ENCODE peak calls at places on chromosomes 12 and 14, in five cellular contexts. R is stomach, P is cardiac muscle cell, K is fibroblast of lung, E is MM.1S. Q is an unnamed sample.

GRCh38 chr12:52486166-52487105 is 6.6 kb downstream of the KRT6A start:
- DNase-seq in R (no peak), P (no peak), K (no peak), E (no peak), Q (no peak)

GRCh38 chr12:47767197-47767724 is 5.8 kb upstream of the SLC48A1 start:
- DNase-seq in R (peak; percentile 67), P (peak; percentile 57), K (no peak), E (peak; percentile 82), Q (no peak)

GRCh38 chr14:51592836-51593235 is 58.9 kb upstream of the FRMD6 start:
- DNase-seq in R (no peak), P (no peak), K (no peak), E (peak; percentile 16), Q (no peak)

GRCh38 chr12:3534511-3534910 is 43.5 kb downstream of the PRMT8 start:
- DNase-seq in R (no peak), P (no peak), K (no peak), E (no peak), Q (no peak)

GRCh38 chr12:105110851-105111250 is 3.3 kb downstream of the WASHC4 start:
- DNase-seq in R (no peak), P (no peak), K (no peak), E (no peak), Q (no peak)

GRCh38 chr14:32121948-32122347 is 44.8 kb downstream of the ARHGAP5 start:
- DNase-seq in R (no peak), P (no peak), K (peak; percentile 35), E (no peak), Q (no peak)

GRCh38 chr12:78951746-78952532 is 87.4 kb downstream of the SYT1 start:
- DNase-seq in R (no peak), P (no peak), K (peak; percentile 65), E (no peak), Q (no peak)

GRCh38 chr14:78363008-78363407 is 192.8 kb downstream of the NRXN3 start:
- DNase-seq in R (no peak), P (no peak), K (no peak), E (no peak), Q (no peak)

GRCh38 chr12:94561943-94562411 is 88.4 kb downstream of the TMCC3 start:
- DNase-seq in R (peak; percentile 79), P (no peak), K (peak; percentile 21), E (peak; percentile 95), Q (peak; percentile 68)

GRCh38 chr14:70655110-70655826 is 13.6 kb downstream of the TTC9 start:
- DNase-seq in R (peak; percentile 34), P (no peak), K (no peak), E (peak; percentile 19), Q (peak; percentile 81)

GRCh38 chr12:79688376-79689040 is 2.3 kb downstream of the PAWR start:
- DNase-seq in R (no peak), P (no peak), K (no peak), E (peak; percentile 25), Q (peak; percentile 39)

GRCh38 chr14:81313775-81314429 is 86.2 kb downstream of the STON2 start:
- DNase-seq in R (no peak), P (no peak), K (peak; percentile 27), E (no peak), Q (no peak)

GRCh38 chr14:95328876-95329503 is 9.3 kb upstream of the CLMN start:
- DNase-seq in R (no peak), P (no peak), K (no peak), E (no peak), Q (peak; percentile 26)

GRCh38 chr14:95233702-95234241 is 76.4 kb upstream of the DICER1 start:
- DNase-seq in R (no peak), P (no peak), K (no peak), E (no peak), Q (peak; percentile 61)

GRCh38 chr12:65194949-65195348 is 25.6 kb downstream of the LEMD3 start:
- DNase-seq in R (no peak), P (no peak), K (no peak), E (no peak), Q (no peak)

GRCh38 chr14:103817595-103817994 is 29.8 kb downstream of the PPP1R13B start:
- DNase-seq in R (no peak), P (no peak), K (no peak), E (no peak), Q (no peak)

GRCh38 chr12:570949-571794 is 92.1 kb downstream of the NINJ2 start:
- DNase-seq in R (peak; percentile 83), P (no peak), K (peak; percentile 77), E (no peak), Q (no peak)

GRCh38 chr12:6961695-6962284 is 8.7 kb downstream of the PHB2 start:
- DNase-seq in R (peak; percentile 75), P (peak; percentile 83), K (peak; percentile 81), E (peak; percentile 46), Q (peak; percentile 85)

GRCh38 chr14:69054030-69054429 is 74.9 kb upstream of the ACTN1 start:
- DNase-seq in R (no peak), P (no peak), K (no peak), E (no peak), Q (no peak)
- TF ChIP-seq CTCF in R (no peak), P (no peak), K (no peak), E (no peak), Q (no peak)

GRCh38 chr14:76868453-76869170 is 42.4 kb downstream of the LRRC74A start:
- DNase-seq in R (no peak), P (no peak), K (no peak), E (no peak), Q (no peak)
- H3K27me3 ChIP-seq in R (no peaks in the 10 kb centered on the region), P (no peaks in the 10 kb centered on the region), K (peaks cover 6% of the 10 kb centered on the region), E (no peaks in the 10 kb centered on the region), Q (peaks cover 2% of the 10 kb centered on the region)

GRCh38 chr12:111034148-111034910 is 114.0 kb upstream of the MYL2 start:
- DNase-seq in R (no peak), P (peak; percentile 67), K (peak; percentile 1), E (no peak), Q (peak; percentile 37)

GRCh38 chr12:111033281-111034147 is 113.1 kb upstream of the MYL2 start:
- DNase-seq in R (no peak), P (peak; percentile 65), K (no peak), E (no peak), Q (peak; percentile 22)

GRCh38 chr12:111029732-111030131 is 109.4 kb upstream of the MYL2 start:
- DNase-seq in R (no peak), P (no peak), K (no peak), E (no peak), Q (no peak)

GRCh38 chr12:111030800-111031199 is 110.4 kb upstream of the MYL2 start:
- DNase-seq in R (no peak), P (no peak), K (no peak), E (no peak), Q (no peak)

GRCh38 chr12:111031956-111032919 is 111.9 kb upstream of the MYL2 start:
- DNase-seq in R (no peak), P (no peak), K (no peak), E (no peak), Q (no peak)
- H3K36me3 ChIP-seq in R (no peaks in the 10 kb centered on the region), P (no peaks in the 10 kb centered on the region), K (no peaks in the 10 kb centered on the region), E (no peaks in the 10 kb centered on the region), Q (no peaks in the 10 kb centered on the region)

DNA sequence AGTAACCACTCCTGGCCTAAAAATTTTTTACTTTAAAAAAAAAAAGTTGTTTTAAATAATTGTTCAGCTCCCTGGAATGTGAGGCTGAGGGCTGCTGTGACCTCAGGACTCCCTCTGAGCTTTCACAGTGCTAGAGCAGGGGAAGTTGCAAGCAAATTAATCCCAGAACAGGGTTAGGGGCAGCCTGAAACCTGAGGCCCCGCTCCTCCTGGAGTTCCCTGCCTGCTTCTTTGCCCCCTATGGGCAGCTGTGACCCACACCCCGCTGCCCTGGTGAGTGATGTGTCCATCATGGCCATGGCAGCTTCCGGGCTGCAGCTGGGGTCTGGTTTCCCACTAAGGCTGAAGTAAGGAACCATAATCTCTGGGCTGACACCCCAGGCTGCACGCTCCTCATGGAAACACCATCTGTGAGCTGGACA is 9.5 kb downstream of the RITA1 start:
- DNase-seq in R (no peak), P (no peak), K (peak; percentile 85), E (no peak), Q (no peak)
- TF ChIP-seq CTCF in R (no peak), P (no peak), K (no peak), E (no peak), Q (no peak)

Q was measured in GM06990.